ENCODE peak calls at places on chromosomes 1 and 21, in nine cellular contexts. T, P, C, G, F, B, E, I and K are unnamed samples.

GRCh38 chr1:100703052-100703451 is 16.5 kb upstream of the VCAM1 start:
- DNase-seq in T (no peak), P (no peak), C (no peak), G (no peak), F (peak), B (no peak), E (no peak), I (peak), K (no peak)

GRCh38 chr21:15000076-15000475 is 64.7 kb downstream of the NRIP1 start:
- DNase-seq in T (peak), P (no peak), C (peak), G (no peak), F (peak), B (peak), E (no peak), I (no peak), K (no peak)

GRCh38 chr1:196372896-196373536 is 235.2 kb downstream of the KCNT2 start:
- DNase-seq in T (peak), P (no peak), C (peak), G (peak), F (peak), B (peak), E (no peak), I (peak), K (no peak)

GRCh38 chr1:175870217-175870616 is 126.8 kb upstream of the TNR start:
- DNase-seq in T (no peak), P (no peak), C (no peak), G (no peak), F (no peak), B (no peak), E (no peak), I (no peak), K (no peak)

GRCh38 chr1:95578462-95578861 is 344.5 kb downstream of the RWDD3 start:
- DNase-seq in T (no peak), P (no peak), C (no peak), G (no peak), F (no peak), B (no peak), E (no peak), I (no peak), K (no peak)

GRCh38 chr1:205488074-205488723 is 16.3 kb upstream of the CDK18 start:
- DNase-seq in T (peak), P (no peak), C (peak), G (peak), F (peak), B (peak), E (peak), I (peak), K (no peak)

GRCh38 chr1:119011706-119012105 is 23.6 kb upstream of the TBX15 start:
- DNase-seq in T (no peak), P (no peak), C (no peak), G (no peak), F (no peak), B (no peak), E (no peak), I (no peak), K (no peak)

GRCh38 chr1:168285419-168285790 is 4.7 kb downstream of the TBX19 start:
- DNase-seq in T (peak), P (no peak), C (no peak), G (no peak), F (no peak), B (no peak), E (no peak), I (no peak), K (no peak)